ENCODE peak calls at places on chromosomes 7 and 10, in nine cellular contexts. R is midbrain; Q is B cell; P is islet precursor cell; B is lung microvascular endothelial cell; W is kidney; J is Daoy; Y is activated T-helper 1 cell treated with anti-CD3 and anti-CD28 coated beads, Interleukin-2, amount 50 U/mL, for 16 hours; T is uterus. G is an unnamed sample.

GRCh38 chr10:73218466-73219191 is 28.4 kb downstream of the DNAJC9 start:
- DNase-seq in W (no peak), J (no peak), Y (no peak), P (no peak), Q (peak), T (no peak), R (no peak), B (peak), G (no peak)

GRCh38 chr7:4845740-4846142 is 16.1 kb downstream of the PAPOLB start:
- DNase-seq in Q (no peak), R (peak), B (no peak), W (no peak), J (peak), P (no peak), Y (no peak), T (peak), G (peak)

GRCh38 chr7:30974605-30975256 is 11.0 kb downstream of the GHRHR start:
- DNase-seq in P (peak), Y (no peak), R (no peak), T (no peak), B (peak), J (peak), W (no peak), Q (peak), G (no peak)

GRCh38 chr10:110647136-110647430 is 2.9 kb downstream of the RBM20 start:
- DNase-seq in J (no peak), T (no peak), R (no peak), W (no peak), P (no peak), Q (no peak), B (no peak), Y (no peak), G (no peak)

GRCh38 chr10:111089293-111089692 is 12.5 kb downstream of the ADRA2A start:
- DNase-seq in R (no peak), Q (no peak), W (no peak), P (peak), Y (no peak), J (no peak), B (no peak), T (no peak), G (no peak)

GRCh38 chr10:121058082-121058481 is 206.9 kb downstream of the WDR11 start:
- DNase-seq in T (no peak), W (no peak), P (no peak), Y (no peak), Q (no peak), J (no peak), R (no peak), B (no peak), G (no peak)

GRCh38 chr7:7702826-7703225 is 15.6 kb downstream of the RPA3 start:
- DNase-seq in B (no peak), W (no peak), Y (no peak), J (no peak), P (no peak), T (no peak), R (no peak), Q (no peak), G (no peak)

GRCh38 chr10:97407211-97407951 is 6.2 kb upstream of the RRP12 start:
- DNase-seq in B (peak), Y (peak), T (peak), R (peak), J (peak), Q (peak), W (no peak), P (peak), G (no peak)

GRCh38 chr7:43108255-43109011 is 4.0 kb upstream of the HECW1 start:
- DNase-seq in R (peak), P (peak), Q (peak), J (peak), T (peak), Y (no peak), B (peak), W (peak), G (peak)

GRCh38 chr10:29132821-29133156 is 156.1 kb upstream of the LYZL1 start:
- DNase-seq in J (no peak), B (peak), W (no peak), Q (no peak), R (no peak), Y (no peak), P (peak), T (no peak), G (no peak)

GRCh38 chr7:80467069-80467468 is 44.8 kb downstream of the GNAT3 start:
- DNase-seq in Y (no peak), R (no peak), T (no peak), B (no peak), J (no peak), P (no peak), Q (no peak), W (no peak), G (no peak)

GRCh38 chr7:82029236-82029635 is 259.4 kb upstream of the HGF start:
- DNase-seq in J (no peak), W (no peak), Q (no peak), P (no peak), Y (no peak), R (no peak), B (no peak), T (no peak), G (no peak)

GRCh38 chr10:62873866-62874265 is 57.7 kb upstream of the EGR2 start:
- DNase-seq in P (no peak), Y (no peak), B (no peak), Q (no peak), J (no peak), W (no peak), T (no peak), R (no peak), G (no peak)

GRCh38 chr7:54541941-54542618 is at the start of gene VSTM2A:
- DNase-seq in P (peak), B (no peak), T (no peak), W (no peak), J (peak), Q (no peak), R (no peak), Y (no peak), G (no peak)

GRCh38 chr10:107166378-107166777 is 1.9 kb upstream of the SORCS1 start:
- DNase-seq in R (no peak), J (no peak), T (no peak), Q (no peak), P (no peak), B (no peak), Y (no peak), W (no peak), G (no peak)

GRCh38 chr10:23868121-23868520 is 340.8 kb upstream of the KIAA1217 start:
- DNase-seq in T (no peak), R (no peak), Y (no peak), B (no peak), P (no peak), Q (no peak), W (no peak), J (no peak), G (no peak)

GRCh38 chr10:104337985-104338735 is at the start of gene ITPRIP:
- DNase-seq in B (peak), Y (peak), T (peak), J (peak), R (peak), W (peak), Q (peak), P (peak), G (peak)

GRCh38 chr10:3395487-3395886 is 222.9 kb upstream of the PITRM1 start:
- DNase-seq in J (no peak), W (peak), Q (no peak), Y (no peak), B (peak), P (no peak), T (no peak), R (no peak), G (no peak)

GRCh38 chr10:69220510-69220909 is 378 bp downstream of the HKDC1 start:
- DNase-seq in P (no peak), R (no peak), T (no peak), J (no peak), W (no peak), B (no peak), Q (no peak), Y (no peak), G (no peak)

GRCh38 chr10:81911328-81911727 is 36.3 kb downstream of the NRG3 start:
- DNase-seq in B (no peak), Y (no peak), J (no peak), T (no peak), W (no peak), P (no peak), Q (no peak), R (no peak), G (no peak)

GRCh38 chr7:122750389-122750788 is 47.7 kb upstream of the RNF148 start:
- DNase-seq in J (no peak), Y (no peak), R (no peak), W (no peak), T (no peak), P (no peak), B (no peak), Q (no peak), G (no peak)

GRCh38 chr7:19079066-19079465 is 38.4 kb downstream of the TWIST1 start:
- DNase-seq in J (peak), Q (no peak), R (no peak), T (no peak), Y (no peak), B (no peak), P (peak), W (no peak), G (no peak)

GRCh38 chr7:130270947-130271790 is 4.5 kb downstream of the CPA2 start:
- DNase-seq in W (no peak), P (no peak), J (no peak), T (no peak), B (no peak), Q (no peak), Y (no peak), R (no peak), G (no peak)

GRCh38 chr7:55476071-55476803 is 96.1 kb downstream of the VOPP1 start:
- DNase-seq in P (peak), W (peak), B (no peak), Q (no peak), T (no peak), Y (no peak), J (peak), R (peak), G (no peak)

GRCh38 chr7:140230862-140231778 is 54.3 kb upstream of the KDM7A start:
- DNase-seq in Q (peak), P (peak), R (peak), J (peak), T (peak), Y (no peak), B (peak), W (peak), G (no peak)

GRCh38 chr10:103983367-103983911 is 16.5 kb downstream of the SLK start:
- DNase-seq in B (no peak), P (no peak), R (no peak), T (no peak), J (no peak), W (no peak), Y (no peak), Q (peak), G (no peak)

GRCh38 chr10:30182191-30183075 is 123.0 kb upstream of the JCAD start:
- DNase-seq in W (no peak), R (no peak), Y (no peak), T (peak), P (peak), B (peak), J (peak), Q (no peak), G (peak)

GRCh38 chr10:11086177-11086576 is 68.5 kb downstream of the CELF2 start:
- DNase-seq in P (no peak), Y (no peak), T (peak), B (no peak), W (no peak), J (no peak), R (no peak), Q (no peak), G (no peak)

GRCh38 chr10:24272374-24272773 is 63.4 kb downstream of the KIAA1217 start:
- DNase-seq in P (no peak), Q (no peak), W (no peak), Y (no peak), R (no peak), J (no peak), T (no peak), B (no peak), G (no peak)

GRCh38 chr7:3244241-3244814 is 56.7 kb upstream of the SDK1 start:
- DNase-seq in T (no peak), P (peak), J (peak), W (no peak), Y (no peak), B (no peak), Q (no peak), R (no peak), G (no peak)

GRCh38 chr7:140989068-140989467 is 25.7 kb downstream of the MRPS33 start:
- DNase-seq in R (no peak), P (no peak), J (no peak), T (no peak), Y (no peak), B (no peak), W (no peak), Q (no peak), G (no peak)

GRCh38 chr10:70858759-70859158 is 29.6 kb downstream of the PCBD1 start:
- DNase-seq in J (no peak), W (no peak), R (no peak), T (no peak), B (no peak), Q (no peak), P (no peak), Y (no peak), G (no peak)

GRCh38 chr7:132656846-132657776 is 80.8 kb upstream of the PLXNA4 start:
- DNase-seq in J (peak), P (peak), Y (no peak), T (no peak), B (peak), Q (no peak), R (no peak), W (no peak), G (no peak)

GRCh38 chr7:101494602-101495329 is 132.1 kb downstream of the COL26A1 start:
- DNase-seq in J (peak), Y (no peak), B (no peak), Q (no peak), R (no peak), T (no peak), W (peak), P (peak), G (no peak)

GRCh38 chr7:13291010-13291409 is 603.6 kb downstream of the ARL4A start:
- DNase-seq in W (no peak), B (no peak), P (no peak), Y (no peak), T (no peak), R (no peak), J (no peak), Q (no peak), G (no peak)

GRCh38 chr7:40965745-40966144 is 737.1 kb downstream of the INHBA start:
- DNase-seq in J (no peak), W (no peak), B (no peak), T (no peak), P (no peak), Q (no peak), Y (no peak), R (no peak), G (no peak)

GRCh38 chr7:5494320-5494682 is 70.7 kb upstream of the TNRC18 start:
- DNase-seq in T (no peak), Q (no peak), W (no peak), P (no peak), B (no peak), R (no peak), Y (no peak), J (no peak), G (no peak)

GRCh38 chr7:51013218-51013786 is 230.6 kb upstream of the GRB10 start:
- DNase-seq in W (no peak), Y (no peak), R (no peak), J (no peak), Q (no peak), T (no peak), P (no peak), B (no peak), G (no peak)

GRCh38 chr10:15244635-15245197 is 76.2 kb upstream of the NMT2 start:
- DNase-seq in J (no peak), B (no peak), W (no peak), R (no peak), Y (no peak), T (no peak), P (no peak), Q (no peak), G (no peak)